ENCODE peak calls at places on chromosomes 13 and 19, in eight cellular contexts. H is CD8-positive, alpha-beta T cell; P is left ventricle myocardium inferior; M is ascending aorta; J is IMR-90; B is kidney; V is fibroblast of lung; R is breast epithelium. O is an unnamed sample.

GRCh38 chr13:20159646-20160345 is 1.1 kb downstream of the GJA3 start:
- DNase-seq in H (no peak), P (no peak), M (no peak), J (peak; percentile 64), B (no peak), V (peak; percentile 53), R (no peak), O (no peak)

GRCh38 chr19:1616396-1616795 is 11.1 kb upstream of the UQCR11 start:
- DNase-seq in H (no peak), P (no peak), M (no peak), J (no peak), B (no peak), V (peak; percentile 36), R (no peak), O (no peak)

GRCh38 chr13:54004026-54004699 is 975.5 kb downstream of the OLFM4 start:
- DNase-seq in H (no peak), P (no peak), M (no peak), J (no peak), B (no peak), V (no peak), R (no peak), O (no peak)

GRCh38 chr19:36771275-36772231 is 1.1 kb downstream of the ZNF850 start:
- DNase-seq in H (no peak), P (peak; percentile 70), M (no peak), J (peak; percentile 87), B (peak; percentile 85), V (peak; percentile 94), R (peak; percentile 73), O (no peak)

GRCh38 chr13:22173605-22174004 is 502.7 kb downstream of the FGF9 start:
- DNase-seq in H (no peak), P (no peak), M (no peak), J (peak; percentile 90), B (no peak), V (peak; percentile 2), R (no peak), O (no peak)

GRCh38 chr13:37747071-37747612 is 122.4 kb downstream of the TRPC4 start:
- DNase-seq in H (no peak), P (no peak), M (no peak), J (peak; percentile 87), B (no peak), V (peak; percentile 87), R (no peak), O (no peak)

GRCh38 chr13:30169442-30169841 is 137.9 kb downstream of the KATNAL1 start:
- DNase-seq in H (no peak), P (no peak), M (no peak), J (no peak), B (no peak), V (no peak), R (no peak), O (no peak)

GRCh38 chr13:101454767-101455166 is 2.3 kb downstream of the ITGBL1 start:
- DNase-seq in H (no peak), P (no peak), M (no peak), J (peak; percentile 33), B (no peak), V (peak; percentile 85), R (no peak), O (no peak)

GRCh38 chr13:51819544-51819943 is 15.6 kb upstream of the DHRS12 start:
- DNase-seq in H (no peak), P (no peak), M (no peak), J (no peak), B (no peak), V (no peak), R (no peak), O (no peak)
- H3K4me1 ChIP-seq in H (peaks cover 86% of the 10 kb centered on the region), P (peaks cover 58% of the 10 kb centered on the region), M (peaks cover 6% of the 10 kb centered on the region), J (no peaks in the 10 kb centered on the region), B (peaks cover 5% of the 10 kb centered on the region), V (no peaks in the 10 kb centered on the region), R (peaks cover 4% of the 10 kb centered on the region), O (peaks cover 10% of the 10 kb centered on the region)

DNA sequence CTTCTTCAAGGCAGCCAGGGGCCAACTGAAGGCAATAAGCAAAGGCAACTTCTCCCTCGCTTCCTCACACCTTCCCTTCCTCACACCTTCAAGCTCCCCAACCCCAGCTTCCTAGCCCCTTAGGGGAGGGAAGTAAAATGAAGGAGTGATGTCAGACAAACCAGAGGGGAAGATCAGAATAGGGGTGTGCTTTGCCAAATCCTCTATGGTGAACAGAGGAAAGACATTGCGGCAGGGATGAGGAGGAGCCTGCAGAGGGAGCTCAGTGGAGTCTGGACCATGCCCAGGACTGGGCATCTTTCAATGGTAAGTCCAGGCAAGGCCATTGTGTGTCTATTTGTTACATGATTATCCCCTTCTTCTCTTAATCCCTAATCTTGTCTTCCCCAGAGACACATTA is 164.0 kb downstream of the TSHZ3 start:
- DNase-seq in H (no peak), P (no peak), M (no peak), J (no peak), B (no peak), V (no peak), R (no peak), O (no peak)
- TF ChIP-seq CTCF in H (no peak), P (no peak), M (no peak), J (no peak), B (no peak), V (no peak), R (no peak), O (no peak)

GRCh38 chr19:38695319-38695683 is 47.9 kb downstream of the ACTN4 start:
- DNase-seq in H (no peak), P (no peak), M (no peak), J (no peak), B (no peak), V (no peak), R (no peak), O (no peak)
- H3K4me1 ChIP-seq in H (peaks cover 33% of the 10 kb centered on the region), P (peaks cover 100% of the 10 kb centered on the region), M (peaks cover 81% of the 10 kb centered on the region), J (peaks cover 24% of the 10 kb centered on the region), B (peaks cover 79% of the 10 kb centered on the region), V (peaks cover 24% of the 10 kb centered on the region), R (peaks cover 20% of the 10 kb centered on the region), O (peaks cover 100% of the 10 kb centered on the region)

GRCh38 chr19:18419699-18420460 is 682 bp downstream of the SSBP4 start:
- DNase-seq in H (no peak), P (no peak), M (no peak), J (no peak), B (peak; percentile 84), V (no peak), R (no peak), O (peak; percentile 88)
- TF ChIP-seq CTCF in H (no peak), P (no peak), M (no peak), J (no peak), B (no peak), V (no peak), R (no peak), O (no peak)

DNA sequence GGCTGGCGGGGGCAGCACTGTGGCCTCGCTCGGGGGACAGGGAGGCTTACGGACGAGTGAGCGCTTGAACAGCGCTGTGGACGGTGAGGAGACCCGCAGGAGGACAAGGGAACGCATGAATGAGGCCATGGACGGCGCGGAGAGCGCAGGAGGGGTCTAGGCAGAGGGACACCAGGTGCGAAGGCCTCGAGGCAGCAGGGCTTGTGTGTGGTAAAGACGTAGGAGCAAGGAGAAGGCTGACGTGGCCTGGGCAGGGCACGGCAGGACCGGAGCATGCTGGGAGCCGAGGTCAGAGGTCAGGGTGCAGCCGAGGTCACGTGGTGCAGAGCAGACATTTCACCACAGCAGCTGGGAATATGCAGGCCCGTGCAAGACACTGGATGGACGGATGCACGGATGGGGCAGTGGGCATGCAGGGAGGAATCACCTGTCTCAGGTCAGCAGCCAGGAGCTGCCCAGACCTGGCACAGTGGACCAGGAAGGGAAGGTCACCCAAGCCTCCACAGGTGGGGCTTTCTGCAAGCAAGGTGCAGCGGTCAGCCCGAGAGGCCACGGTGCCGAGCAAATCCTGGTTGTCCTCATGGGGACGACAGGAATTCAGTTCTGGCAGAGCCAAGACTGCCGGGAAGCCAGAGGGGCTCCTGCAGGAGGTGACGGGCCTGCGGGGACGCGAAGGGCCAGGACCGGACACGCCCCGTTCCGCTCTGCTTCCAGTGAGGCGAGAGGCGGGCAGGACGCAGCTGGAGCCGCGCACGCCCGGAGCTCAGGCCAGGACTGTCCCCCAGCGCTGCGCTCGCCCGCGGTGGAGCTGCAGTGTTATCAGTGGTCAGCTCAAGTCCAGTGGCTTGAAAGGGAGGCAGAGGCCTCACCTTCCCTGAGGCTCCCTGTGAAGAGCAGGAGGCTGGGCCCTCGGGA is 72.2 kb downstream of the RASA3 start:
- DNase-seq in H (no peak), P (peak; percentile 69), M (no peak), J (no peak), B (peak; percentile 79), V (no peak), R (no peak), O (no peak)
- H3K4me1 ChIP-seq in H (peaks cover 65% of the 10 kb centered on the region), P (peaks cover 67% of the 10 kb centered on the region), M (peaks cover 41% of the 10 kb centered on the region), J (peaks cover 20% of the 10 kb centered on the region), B (peaks cover 33% of the 10 kb centered on the region), V (peaks cover 29% of the 10 kb centered on the region), R (peaks cover 14% of the 10 kb centered on the region), O (peaks cover 60% of the 10 kb centered on the region)